ENCODE peak calls at places on chromosomes 12 and 14, in eight cellular contexts. One of them, this sample, is unnamed.

GRCh38 chr14:89793367-89793716 is 161.2 kb downstream of the EFCAB11 start:
- DNase-seq in right atrium auricular region: no peak
- DNase-seq in stomach: no peak
- DNase-seq in foreskin fibroblast: no peak
- DNase-seq in testis: no peak
- DNase-seq in tibial nerve: no peak
- DNase-seq in cardiac muscle cell: no peak
- DNase-seq in fibroblast of mammary gland: no peak
- DNase-seq in this sample: no peak

GRCh38 chr12:10636124-10636523 is 22.7 kb upstream of the MAGOHB start:
- DNase-seq in cardiac muscle cell: no peak
- DNase-seq in foreskin fibroblast: no peak
- DNase-seq in testis: no peak
- DNase-seq in tibial nerve: no peak
- DNase-seq in stomach: peak
- DNase-seq in fibroblast of mammary gland: no peak
- DNase-seq in right atrium auricular region: no peak
- DNase-seq in this sample: no peak

GRCh38 chr12:46874642-46875041 is 48.8 kb upstream of the SLC38A4 start:
- DNase-seq in testis: no peak
- DNase-seq in fibroblast of mammary gland: peak
- DNase-seq in tibial nerve: no peak
- DNase-seq in stomach: no peak
- DNase-seq in cardiac muscle cell: peak
- DNase-seq in right atrium auricular region: no peak
- DNase-seq in foreskin fibroblast: peak
- DNase-seq in this sample: peak

GRCh38 chr12:128657378-128657777 is 166.4 kb downstream of the SLC15A4 start:
- DNase-seq in stomach: no peak
- DNase-seq in right atrium auricular region: no peak
- DNase-seq in fibroblast of mammary gland: no peak
- DNase-seq in foreskin fibroblast: no peak
- DNase-seq in testis: no peak
- DNase-seq in cardiac muscle cell: no peak
- DNase-seq in tibial nerve: no peak
- DNase-seq in this sample: no peak

GRCh38 chr12:26238341-26239126 is 43.2 kb downstream of the SSPN start:
- DNase-seq in testis: peak
- DNase-seq in fibroblast of mammary gland: peak
- DNase-seq in foreskin fibroblast: no peak
- DNase-seq in cardiac muscle cell: peak
- DNase-seq in stomach: no peak
- DNase-seq in tibial nerve: peak
- DNase-seq in right atrium auricular region: no peak
- DNase-seq in this sample: no peak

GRCh38 chr12:121767525-121768016 is 25.9 kb downstream of the RHOF start:
- DNase-seq in foreskin fibroblast: no peak
- DNase-seq in tibial nerve: peak
- DNase-seq in testis: peak
- DNase-seq in right atrium auricular region: no peak
- DNase-seq in cardiac muscle cell: peak
- DNase-seq in stomach: no peak
- DNase-seq in fibroblast of mammary gland: peak
- DNase-seq in this sample: peak

GRCh38 chr14:102063808-102064429 is 22.9 kb downstream of the HSP90AA1 start:
- DNase-seq in foreskin fibroblast: no peak
- DNase-seq in fibroblast of mammary gland: no peak
- DNase-seq in testis: no peak
- DNase-seq in cardiac muscle cell: no peak
- DNase-seq in tibial nerve: no peak
- DNase-seq in stomach: no peak
- DNase-seq in right atrium auricular region: no peak
- DNase-seq in this sample: no peak

GRCh38 chr12:122835693-122836026 is 403 bp downstream of the HIP1R start:
- DNase-seq in foreskin fibroblast: no peak
- DNase-seq in stomach: no peak
- DNase-seq in testis: no peak
- DNase-seq in tibial nerve: no peak
- DNase-seq in right atrium auricular region: no peak
- DNase-seq in fibroblast of mammary gland: no peak
- DNase-seq in cardiac muscle cell: peak
- DNase-seq in this sample: no peak

GRCh38 chr12:19826988-19827550 is 387.8 kb downstream of the AEBP2 start:
- DNase-seq in stomach: no peak
- DNase-seq in fibroblast of mammary gland: peak
- DNase-seq in foreskin fibroblast: no peak
- DNase-seq in cardiac muscle cell: peak
- DNase-seq in testis: no peak
- DNase-seq in tibial nerve: no peak
- DNase-seq in right atrium auricular region: no peak
- DNase-seq in this sample: peak

GRCh38 chr14:55892906-55893305 is 225.3 kb upstream of the PELI2 start:
- DNase-seq in foreskin fibroblast: no peak
- DNase-seq in fibroblast of mammary gland: no peak
- DNase-seq in right atrium auricular region: no peak
- DNase-seq in tibial nerve: no peak
- DNase-seq in stomach: no peak
- DNase-seq in testis: no peak
- DNase-seq in cardiac muscle cell: no peak
- DNase-seq in this sample: no peak

GRCh38 chr14:86790408-86791364 is 1202.3 kb downstream of the GALC start:
- DNase-seq in fibroblast of mammary gland: no peak
- DNase-seq in foreskin fibroblast: no peak
- DNase-seq in stomach: no peak
- DNase-seq in right atrium auricular region: no peak
- DNase-seq in tibial nerve: no peak
- DNase-seq in testis: no peak
- DNase-seq in cardiac muscle cell: no peak
- DNase-seq in this sample: no peak

GRCh38 chr12:92411687-92412086 is 266.0 kb upstream of the BTG1 start:
- DNase-seq in stomach: no peak
- DNase-seq in cardiac muscle cell: no peak
- DNase-seq in tibial nerve: no peak
- DNase-seq in testis: no peak
- DNase-seq in right atrium auricular region: no peak
- DNase-seq in foreskin fibroblast: no peak
- DNase-seq in fibroblast of mammary gland: no peak
- DNase-seq in this sample: no peak

GRCh38 chr14:73238262-73238852 is 1.1 kb downstream of the PAPLN start:
- DNase-seq in stomach: no peak
- DNase-seq in fibroblast of mammary gland: peak
- DNase-seq in testis: no peak
- DNase-seq in cardiac muscle cell: peak
- DNase-seq in tibial nerve: peak
- DNase-seq in foreskin fibroblast: peak
- DNase-seq in right atrium auricular region: no peak
- DNase-seq in this sample: peak

GRCh38 chr12:84627582-84627981 is 285.0 kb downstream of the SLC6A15 start:
- DNase-seq in foreskin fibroblast: no peak
- DNase-seq in testis: no peak
- DNase-seq in cardiac muscle cell: no peak
- DNase-seq in tibial nerve: no peak
- DNase-seq in right atrium auricular region: no peak
- DNase-seq in stomach: no peak
- DNase-seq in fibroblast of mammary gland: no peak
- DNase-seq in this sample: no peak

GRCh38 chr14:100022772-100023451 is 42.3 kb upstream of the EVL start:
- DNase-seq in right atrium auricular region: no peak
- DNase-seq in stomach: no peak
- DNase-seq in tibial nerve: no peak
- DNase-seq in foreskin fibroblast: peak
- DNase-seq in fibroblast of mammary gland: peak
- DNase-seq in cardiac muscle cell: peak
- DNase-seq in testis: no peak
- DNase-seq in this sample: peak

GRCh38 chr12:92025462-92026207 is 120.0 kb downstream of the BTG1 start:
- DNase-seq in testis: no peak
- DNase-seq in foreskin fibroblast: no peak
- DNase-seq in fibroblast of mammary gland: no peak
- DNase-seq in stomach: no peak
- DNase-seq in cardiac muscle cell: no peak
- DNase-seq in right atrium auricular region: no peak
- DNase-seq in tibial nerve: no peak
- DNase-seq in this sample: no peak

GRCh38 chr12:80129895-80130535 is 30.7 kb downstream of the OTOGL start:
- DNase-seq in fibroblast of mammary gland: no peak
- DNase-seq in foreskin fibroblast: no peak
- DNase-seq in testis: no peak
- DNase-seq in tibial nerve: no peak
- DNase-seq in right atrium auricular region: no peak
- DNase-seq in stomach: no peak
- DNase-seq in cardiac muscle cell: peak
- DNase-seq in this sample: peak

GRCh38 chr12:13374783-13375182 is 178.3 kb downstream of the EMP1 start:
- DNase-seq in right atrium auricular region: no peak
- DNase-seq in testis: no peak
- DNase-seq in stomach: peak
- DNase-seq in foreskin fibroblast: no peak
- DNase-seq in cardiac muscle cell: no peak
- DNase-seq in fibroblast of mammary gland: no peak
- DNase-seq in tibial nerve: no peak
- DNase-seq in this sample: no peak

DNA sequence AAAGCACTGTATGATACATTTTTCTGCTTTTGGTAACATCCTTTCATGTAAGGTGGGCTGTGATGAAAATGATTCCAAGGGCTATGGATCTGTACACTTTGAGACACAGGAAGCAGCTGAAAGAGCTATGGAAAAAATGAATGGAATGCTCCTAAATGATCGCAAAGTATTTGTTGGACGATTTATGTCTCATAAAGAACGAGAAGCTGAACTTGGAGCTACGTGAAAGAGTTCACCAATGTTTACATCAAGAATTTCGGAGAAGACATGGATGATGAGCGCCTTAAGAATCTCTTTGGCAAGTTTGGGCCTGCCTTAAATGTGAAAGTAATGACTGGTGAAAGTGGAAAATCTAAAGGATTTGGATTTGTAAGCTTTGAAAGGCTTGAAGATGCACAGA is 22.1 kb upstream of the SRGAP1 start:
- DNase-seq in testis: no peak
- DNase-seq in right atrium auricular region: no peak
- DNase-seq in stomach: no peak
- DNase-seq in fibroblast of mammary gland: peak
- DNase-seq in foreskin fibroblast: no peak
- DNase-seq in tibial nerve: no peak
- DNase-seq in cardiac muscle cell: peak
- DNase-seq in this sample: peak
- H3K4me3 ChIP-seq in testis: peak
- H3K4me3 ChIP-seq in right atrium auricular region: no peak
- H3K4me3 ChIP-seq in stomach: peak
- H3K4me3 ChIP-seq in fibroblast of mammary gland: peak
- H3K4me3 ChIP-seq in foreskin fibroblast: peak
- H3K4me3 ChIP-seq in tibial nerve: no peak
- H3K4me3 ChIP-seq in cardiac muscle cell: no peak
- H3K4me3 ChIP-seq in this sample: peak

DNA sequence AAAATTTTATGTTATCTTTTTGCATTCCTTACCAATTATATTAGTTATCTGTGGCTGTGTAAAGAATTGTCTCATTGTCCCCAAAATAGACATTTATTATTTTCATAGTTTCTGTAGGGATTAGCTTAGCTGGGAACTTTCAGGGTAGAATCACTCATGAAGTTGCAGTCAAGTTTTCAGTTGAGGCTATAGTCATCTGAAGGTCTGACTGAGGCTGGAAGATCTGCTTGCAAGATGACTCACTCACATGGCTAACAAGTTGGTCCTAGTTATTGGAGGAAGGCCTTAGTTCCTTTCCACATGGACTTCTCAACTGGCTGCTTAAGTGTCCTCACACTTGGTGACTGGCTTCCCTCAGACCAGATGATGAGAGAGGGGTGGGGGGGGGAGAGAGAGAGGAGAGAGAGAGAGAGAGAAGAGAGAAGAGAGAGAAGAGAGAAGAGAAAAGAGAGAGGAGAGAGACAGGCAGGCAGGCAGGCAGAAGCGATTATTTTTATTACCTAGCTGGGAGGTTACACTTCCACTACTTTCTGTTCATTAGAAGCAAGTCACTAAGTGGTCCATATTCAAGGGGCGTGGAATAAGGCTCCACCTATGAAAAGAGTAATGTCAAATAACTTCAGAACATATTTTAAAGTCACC is 6.4 kb downstream of the AP5M1 start:
- DNase-seq in right atrium auricular region: no peak
- DNase-seq in testis: no peak
- DNase-seq in tibial nerve: no peak
- DNase-seq in stomach: no peak
- DNase-seq in fibroblast of mammary gland: peak
- DNase-seq in foreskin fibroblast: no peak
- DNase-seq in cardiac muscle cell: no peak
- DNase-seq in this sample: no peak
- TF ChIP-seq CTCF in right atrium auricular region: no peak
- TF ChIP-seq CTCF in testis: no peak
- TF ChIP-seq CTCF in tibial nerve: no peak
- TF ChIP-seq CTCF in stomach: no peak
- TF ChIP-seq CTCF in fibroblast of mammary gland: no peak
- TF ChIP-seq CTCF in foreskin fibroblast: no peak
- TF ChIP-seq CTCF in cardiac muscle cell: no peak
- TF ChIP-seq CTCF in this sample: no peak

GRCh38 chr12:6074394-6074793 is 50.1 kb downstream of the VWF start:
- DNase-seq in testis: no peak
- DNase-seq in foreskin fibroblast: no peak
- DNase-seq in right atrium auricular region: no peak
- DNase-seq in stomach: no peak
- DNase-seq in tibial nerve: no peak
- DNase-seq in fibroblast of mammary gland: no peak
- DNase-seq in cardiac muscle cell: no peak
- DNase-seq in this sample: peak
- H3K4me3 ChIP-seq in testis: no peak
- H3K4me3 ChIP-seq in foreskin fibroblast: no peak
- H3K4me3 ChIP-seq in right atrium auricular region: no peak
- H3K4me3 ChIP-seq in stomach: no peak
- H3K4me3 ChIP-seq in tibial nerve: no peak
- H3K4me3 ChIP-seq in fibroblast of mammary gland: no peak
- H3K4me3 ChIP-seq in cardiac muscle cell: no peak
- H3K4me3 ChIP-seq in this sample: no peak

GRCh38 chr14:77124345-77125274 is 17.0 kb downstream of the ZDHHC22 start:
- DNase-seq in stomach: peak
- DNase-seq in cardiac muscle cell: peak
- DNase-seq in right atrium auricular region: peak
- DNase-seq in tibial nerve: peak
- DNase-seq in fibroblast of mammary gland: peak
- DNase-seq in foreskin fibroblast: peak
- DNase-seq in testis: peak
- DNase-seq in this sample: peak
- TF ChIP-seq CTCF in stomach: no peak
- TF ChIP-seq CTCF in cardiac muscle cell: peak
- TF ChIP-seq CTCF in right atrium auricular region: peak
- TF ChIP-seq CTCF in tibial nerve: peak
- TF ChIP-seq CTCF in fibroblast of mammary gland: no peak
- TF ChIP-seq CTCF in foreskin fibroblast: no peak
- TF ChIP-seq CTCF in testis: peak
- TF ChIP-seq CTCF in this sample: peak

This sample was measured in choroid plexus epithelial cell.